ENCODE peak calls at places on chromosomes 1 and 21, in ten cellular contexts. G, J, U, P, H, R, I, O, F and Q are unnamed samples.
A peak's percentile ranks its signal among the peaks of the same experiment; 100 is the strongest.

GRCh38 chr1:179953974-179954493 is 576 bp upstream of the CEP350 start:
- DNase-seq in G (no peak), J (no peak), U (no peak), P (peak; percentile 71), H (peak; percentile 55), R (peak; percentile 51), I (peak; percentile 43), O (no peak), F (no peak), Q (no peak)

GRCh38 chr1:4156241-4156640 is 256.2 kb upstream of the C1orf174 start:
- DNase-seq in G (no peak), J (no peak), U (no peak), P (no peak), H (no peak), R (no peak), I (no peak), O (no peak), F (no peak), Q (no peak)

GRCh38 chr1:172637522-172637921 is 21.4 kb upstream of the FASLG start:
- DNase-seq in G (no peak), J (no peak), U (no peak), P (no peak), H (no peak), R (peak; percentile 94), I (peak; percentile 97), O (no peak), F (no peak), Q (no peak)

GRCh38 chr1:228044961-228045360 is 37.5 kb upstream of the ARF1 start:
- DNase-seq in G (no peak), J (no peak), U (no peak), P (no peak), H (no peak), R (no peak), I (no peak), O (no peak), F (no peak), Q (no peak)

GRCh38 chr1:159826436-159827101 is at the start of gene SLAMF8:
- DNase-seq in G (no peak), J (peak; percentile 57), U (no peak), P (no peak), H (no peak), R (no peak), I (no peak), O (no peak), F (peak; percentile 45), Q (no peak)

GRCh38 chr1:234871710-234872262 is 256.9 kb downstream of the TOMM20 start:
- DNase-seq in G (no peak), J (no peak), U (peak; percentile 70), P (no peak), H (no peak), R (peak; percentile 34), I (peak; percentile 24), O (no peak), F (no peak), Q (no peak)

GRCh38 chr21:21295303-21295702 is 297.1 kb downstream of the NCAM2 start:
- DNase-seq in G (no peak), J (no peak), U (no peak), P (no peak), H (no peak), R (no peak), I (no peak), O (no peak), F (no peak), Q (no peak)

GRCh38 chr21:33384851-33385331 is 18.3 kb upstream of the IFNGR2 start:
- DNase-seq in G (no peak), J (no peak), U (no peak), P (peak; percentile 28), H (no peak), R (peak; percentile 43), I (no peak), O (no peak), F (no peak), Q (no peak)

GRCh38 chr1:40915581-40915980 is 53.4 kb upstream of the CITED4 start:
- DNase-seq in G (no peak), J (no peak), U (no peak), P (no peak), H (no peak), R (no peak), I (no peak), O (no peak), F (no peak), Q (peak; percentile 21)
- H3K27ac ChIP-seq in G (no peak overlapping the region), J (no peak overlapping the region), U (no peak overlapping the region), P (no peak overlapping the region), H (no peak overlapping the region), R (no peak overlapping the region), I (no peak overlapping the region), O (no peak overlapping the region), F (no peak overlapping the region), Q (peak overlapping the region; percentile 76)

DNA sequence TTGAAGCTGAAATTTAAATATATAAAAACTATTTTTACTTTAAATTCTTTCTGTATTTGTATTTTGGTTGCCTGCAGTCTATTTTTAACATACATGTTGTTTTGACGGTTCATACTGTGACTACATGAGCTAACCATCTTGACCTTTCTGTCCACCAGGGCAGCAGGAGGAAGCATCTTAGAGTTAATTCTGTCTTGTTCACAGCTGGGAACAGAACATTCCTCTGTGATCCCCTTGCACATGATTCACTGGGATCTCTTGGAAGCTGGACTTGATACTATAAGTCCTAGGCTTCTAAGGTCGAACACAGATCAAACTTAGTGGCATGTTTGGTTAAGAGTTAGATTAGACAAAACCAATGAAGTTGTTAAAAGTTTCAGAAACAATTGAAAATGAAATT is 99.7 kb downstream of the NFIA start:
- DNase-seq in G (no peak), J (no peak), U (no peak), P (no peak), H (peak; percentile 36), R (peak; percentile 65), I (peak; percentile 83), O (no peak), F (no peak), Q (no peak)
- H3K27ac ChIP-seq in G (peak overlapping the region; percentile 85), J (no peak overlapping the region), U (no peak overlapping the region), P (no peak overlapping the region), H (peak overlapping the region; percentile 1), R (no peak overlapping the region), I (peak overlapping the region; percentile 58), O (no peak overlapping the region), F (peak overlapping the region; percentile 89), Q (no peak overlapping the region)

DNA sequence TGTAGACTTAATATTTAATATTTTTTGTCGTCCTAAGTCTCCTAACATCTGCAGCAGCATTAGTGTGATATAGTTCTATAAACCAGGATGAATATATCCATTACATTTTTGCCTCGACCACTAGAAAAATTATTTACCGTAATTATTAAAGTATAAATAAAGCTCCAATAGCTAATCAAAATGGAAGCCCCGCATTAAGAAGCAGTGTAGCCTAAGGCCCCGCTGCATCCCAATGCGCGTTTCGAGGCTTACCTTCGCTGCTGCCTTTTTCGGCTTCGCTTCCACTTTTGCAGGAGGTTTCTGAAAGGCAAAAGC is 891 bp downstream of the HMGN1 start:
- DNase-seq in G (no peak), J (no peak), U (no peak), P (no peak), H (no peak), R (no peak), I (no peak), O (no peak), F (no peak), Q (no peak)
- H3K27ac ChIP-seq in G (peak overlapping the region; percentile 93), J (peak overlapping the region; percentile 89), U (peak overlapping the region; percentile 97), P (peak overlapping the region; percentile 79), H (peak overlapping the region; percentile 96), R (peak overlapping the region; percentile 79), I (peak overlapping the region; percentile 89), O (peak overlapping the region; percentile 95), F (peak overlapping the region; percentile 93), Q (peak overlapping the region; percentile 86)

DNA sequence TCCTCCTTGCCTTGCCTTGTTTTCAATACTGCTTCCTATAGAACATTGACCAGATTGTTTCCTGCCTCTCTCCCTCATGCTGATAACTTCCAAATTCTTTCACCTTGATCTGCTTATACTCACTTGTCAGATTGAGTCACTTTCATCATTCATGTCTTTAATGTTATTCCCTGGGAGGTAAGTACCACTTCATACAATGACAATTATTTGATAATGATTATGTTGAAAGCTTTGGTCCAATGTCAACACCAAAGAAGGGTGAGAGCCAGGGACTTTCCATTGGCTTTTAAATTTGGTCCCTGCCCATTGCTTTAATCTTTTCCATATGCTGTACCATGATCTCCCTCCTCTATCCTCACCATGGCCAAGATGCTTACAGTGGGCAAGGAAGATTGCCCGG is 137.4 kb downstream of the SYT2 start:
- DNase-seq in G (no peak), J (no peak), U (no peak), P (no peak), H (no peak), R (no peak), I (no peak), O (no peak), F (no peak), Q (no peak)
- H3K27ac ChIP-seq in G (no peak overlapping the region), J (no peak overlapping the region), U (no peak overlapping the region), P (no peak overlapping the region), H (no peak overlapping the region), R (no peak overlapping the region), I (no peak overlapping the region), O (no peak overlapping the region), F (no peak overlapping the region), Q (no peak overlapping the region)

GRCh38 chr1:1020000-1020404 is at the start of gene AGRN:
- DNase-seq in G (no peak), J (no peak), U (peak; percentile 82), P (no peak), H (no peak), R (no peak), I (no peak), O (peak; percentile 68), F (peak; percentile 67), Q (no peak)

GRCh38 chr1:1021010-1021845 is 1.3 kb downstream of the AGRN start:
- DNase-seq in G (no peak), J (no peak), U (peak; percentile 70), P (no peak), H (peak; percentile 86), R (peak; percentile 72), I (peak; percentile 67), O (peak; percentile 77), F (peak; percentile 80), Q (no peak)

GRCh38 chr1:1021860-1022259 is 1.9 kb downstream of the AGRN start:
- DNase-seq in G (no peak), J (no peak), U (no peak), P (no peak), H (no peak), R (peak; percentile 56), I (peak; percentile 61), O (no peak), F (no peak), Q (no peak)

GRCh38 chr1:1020415-1021009 is 592 bp downstream of the AGRN start:
- DNase-seq in G (no peak), J (no peak), U (peak; percentile 70), P (no peak), H (peak; percentile 74), R (no peak), I (no peak), O (no peak), F (no peak), Q (no peak)

GRCh38 chr1:1019122-1019999 is 559 bp upstream of the AGRN start:
- DNase-seq in G (peak; percentile 70), J (peak; percentile 78), U (peak; percentile 92), P (peak; percentile 87), H (peak; percentile 97), R (peak; percentile 75), I (no peak), O (peak; percentile 89), F (peak; percentile 91), Q (no peak)
- H3K27ac ChIP-seq in G (peak overlapping the region; percentile 96), J (no peak overlapping the region), U (peak overlapping the region; percentile 95), P (no peak overlapping the region), H (peak overlapping the region; percentile 97), R (peak overlapping the region; percentile 93), I (no peak overlapping the region), O (peak overlapping the region; percentile 69), F (peak overlapping the region; percentile 91), Q (peak overlapping the region; percentile 67)